ENCODE peak calls at places on chromosomes 7 and 10, in six cellular contexts. H, C, U, D, E and Y are unnamed samples.

GRCh38 chr10:5942471-5942870 is 34.9 kb downstream of the IL15RA start:
- DNase-seq in D (peak; percentile 33), C (no peak), U (no peak), E (no peak), H (no peak), Y (no peak)

GRCh38 chr7:36906448-36906847 is 182.2 kb upstream of the AOAH start:
- DNase-seq in D (no peak), E (no peak), H (no peak), C (no peak), U (no peak), Y (no peak)

GRCh38 chr10:116212756-116213155 is 60.2 kb downstream of the GFRA1 start:
- DNase-seq in U (no peak), D (no peak), E (no peak), C (no peak), H (no peak), Y (no peak)

GRCh38 chr10:110323503-110323902 is 18.8 kb upstream of the SMNDC1 start:
- DNase-seq in C (no peak), H (no peak), D (no peak), E (no peak), U (no peak), Y (no peak)

GRCh38 chr10:5064656-5065055 is 29.6 kb upstream of the AKR1C3 start:
- DNase-seq in U (no peak), C (no peak), D (no peak), E (no peak), H (no peak), Y (no peak)

GRCh38 chr10:94546058-94546595 is 539 bp downstream of the HELLS start:
- DNase-seq in E (no peak), C (peak; percentile 13), U (no peak), D (no peak), H (peak; percentile 30), Y (no peak)

GRCh38 chr7:157032128-157032527 is 21.7 kb upstream of the MNX1 start:
- DNase-seq in C (no peak), U (no peak), E (no peak), H (no peak), D (no peak), Y (no peak)

GRCh38 chr10:31000071-31000787 is 31.4 kb downstream of the ZNF438 start:
- DNase-seq in D (no peak), U (no peak), C (no peak), E (no peak), H (no peak), Y (no peak)

GRCh38 chr10:100645609-100646008 is 99.8 kb upstream of the PAX2 start:
- DNase-seq in U (no peak), C (no peak), H (no peak), D (no peak), E (no peak), Y (no peak)

GRCh38 chr10:80924063-80924952 is 386.6 kb downstream of the SH2D4B start:
- DNase-seq in D (peak; percentile 71), E (no peak), U (no peak), H (peak; percentile 72), C (peak; percentile 33), Y (peak; percentile 41)

GRCh38 chr7:108576110-108576509 is 6.4 kb downstream of the DNAJB9 start:
- DNase-seq in H (no peak), U (no peak), E (no peak), D (no peak), C (no peak), Y (no peak)

GRCh38 chr7:23247602-23248335 is 1.2 kb downstream of the GPNMB start:
- DNase-seq in E (peak; percentile 67), C (no peak), H (no peak), U (no peak), D (peak; percentile 32), Y (peak; percentile 21)

GRCh38 chr7:55477781-55478374 is 94.4 kb downstream of the VOPP1 start:
- DNase-seq in H (no peak), U (no peak), C (no peak), E (no peak), D (no peak), Y (no peak)

GRCh38 chr7:116316838-116317612 is 106.7 kb downstream of the TES start:
- DNase-seq in E (no peak), D (peak; percentile 50), C (peak; percentile 54), U (peak; percentile 40), H (no peak), Y (no peak)

GRCh38 chr10:59234814-59235429 is 58.5 kb downstream of the PHYHIPL start:
- DNase-seq in H (peak; percentile 8), D (peak; percentile 37), U (no peak), E (no peak), C (no peak), Y (peak; percentile 11)

GRCh38 chr7:91082854-91083495 is 181.3 kb upstream of the FZD1 start:
- DNase-seq in D (no peak), U (no peak), C (no peak), E (no peak), H (peak; percentile 8), Y (no peak)

GRCh38 chr10:18735711-18736110 is 76.5 kb downstream of the ARL5B start:
- DNase-seq in H (peak; percentile 77), C (no peak), U (no peak), E (no peak), D (no peak), Y (no peak)

GRCh38 chr7:129793506-129794310 is 159.1 kb downstream of the UBE2H start:
- DNase-seq in E (peak; percentile 27), H (no peak), D (no peak), C (no peak), U (no peak), Y (no peak)

GRCh38 chr10:119457966-119458766 is 84.4 kb downstream of the RGS10 start:
- DNase-seq in C (no peak), H (no peak), D (no peak), U (no peak), E (no peak), Y (no peak)

GRCh38 chr10:123781956-123782500 is 109.6 kb downstream of the CPXM2 start:
- DNase-seq in C (no peak), H (no peak), D (no peak), E (no peak), U (no peak), Y (no peak)

GRCh38 chr7:64558323-64558705 is 4.6 kb downstream of the ZNF680 start:
- DNase-seq in E (no peak), U (no peak), H (no peak), D (no peak), C (no peak), Y (no peak)

GRCh38 chr7:74017122-74017521 is 10.9 kb upstream of the ELN start:
- DNase-seq in D (no peak), C (no peak), H (no peak), U (no peak), E (no peak), Y (no peak)

GRCh38 chr7:101399759-101400158 is 37.1 kb downstream of the COL26A1 start:
- DNase-seq in D (no peak), H (no peak), U (no peak), C (no peak), E (no peak), Y (no peak)

GRCh38 chr10:17687117-17687831 is 43.3 kb downstream of the STAM start:
- DNase-seq in H (no peak), E (no peak), C (no peak), D (no peak), U (no peak), Y (no peak)

GRCh38 chr10:49116509-49117365 is 1.4 kb upstream of the VSTM4 start:
- DNase-seq in U (no peak), E (no peak), H (no peak), C (no peak), D (no peak), Y (no peak)

GRCh38 chr7:8564296-8564695 is 130.9 kb downstream of the NXPH1 start:
- DNase-seq in D (no peak), H (no peak), E (no peak), C (no peak), U (no peak), Y (no peak)

GRCh38 chr7:97342512-97342911 is 225.0 kb downstream of the SDHAF3 start:
- DNase-seq in H (peak; percentile 5), C (no peak), D (no peak), U (no peak), E (no peak), Y (peak; percentile 28)

GRCh38 chr10:31315453-31315852 is 3.6 kb upstream of the ZEB1 start:
- DNase-seq in H (no peak), E (no peak), U (no peak), D (no peak), C (no peak), Y (no peak)

GRCh38 chr10:70461397-70462348 is 16.9 kb upstream of the PALD1 start:
- DNase-seq in D (peak; percentile 46), E (no peak), U (peak; percentile 34), H (peak; percentile 81), C (peak; percentile 37), Y (peak; percentile 62)

GRCh38 chr7:73905360-73905759 is 44.4 kb downstream of the TMEM270 start:
- DNase-seq in D (no peak), H (no peak), U (no peak), E (peak; percentile 16), C (no peak), Y (no peak)

GRCh38 chr10:114618722-114619121 is 39.4 kb downstream of the ABLIM1 start:
- DNase-seq in D (no peak), U (no peak), E (no peak), H (no peak), C (no peak), Y (no peak)

GRCh38 chr10:132185601-132186487 is 904 bp upstream of the DPYSL4 start:
- DNase-seq in C (no peak), U (no peak), E (no peak), H (peak; percentile 38), D (no peak), Y (peak; percentile 37)
- H3K27me3 ChIP-seq in C (peaks cover 4% of the 10 kb centered on the region), U (peaks cover 19% of the 10 kb centered on the region), E (no peaks in the 10 kb centered on the region), H (peaks cover 41% of the 10 kb centered on the region), D (no peaks in the 10 kb centered on the region), Y (peaks cover 81% of the 10 kb centered on the region)

GRCh38 chr10:135601-136464 is 578 bp downstream of the ZMYND11 start:
- DNase-seq in U (peak; percentile 67), H (peak; percentile 61), C (peak; percentile 25), E (peak; percentile 76), D (peak; percentile 50), Y (peak; percentile 76)
- TF ChIP-seq POLR2A in U (no peak), H (peak; percentile 45), C (peak; percentile 40), E (peak; percentile 52), D (no peak), Y (peak; percentile 66)

GRCh38 chr10:127262606-127263005 is 66.2 kb upstream of the INSYN2A start:
- DNase-seq in C (no peak), D (no peak), E (no peak), H (no peak), U (no peak), Y (no peak)
- H3K27me3 ChIP-seq in C (no peaks in the 10 kb centered on the region), D (no peaks in the 10 kb centered on the region), E (no peaks in the 10 kb centered on the region), H (no peaks in the 10 kb centered on the region), U (no peaks in the 10 kb centered on the region), Y (no peaks in the 10 kb centered on the region)

GRCh38 chr7:134464496-134464895 is 5.6 kb upstream of the AKR1B1 start:
- DNase-seq in E (no peak), D (no peak), C (no peak), U (no peak), H (no peak), Y (no peak)
- TF ChIP-seq POLR2A in E (no peak), D (no peak), C (no peak), U (no peak), H (no peak), Y (no peak)

GRCh38 chr10:131676046-131676445 is 224.8 kb upstream of the PPP2R2D start:
- DNase-seq in U (no peak), H (no peak), D (no peak), E (peak; percentile 22), C (no peak), Y (no peak)
- H3K27me3 ChIP-seq in U (no peaks in the 10 kb centered on the region), H (peaks cover 28% of the 10 kb centered on the region), D (no peaks in the 10 kb centered on the region), E (no peaks in the 10 kb centered on the region), C (no peaks in the 10 kb centered on the region), Y (no peaks in the 10 kb centered on the region)

GRCh38 chr10:113026679-113027078 is 76.6 kb downstream of the TCF7L2 start:
- DNase-seq in D (no peak), E (no peak), U (no peak), C (no peak), H (no peak), Y (no peak)
- TF ChIP-seq POLR2A in D (no peak), E (no peak), U (no peak), C (no peak), H (no peak), Y (no peak)